ENCODE peak calls at places on chromosomes 1 and 21, in six cellular contexts. I is astrocyte of the spinal cord; M is left ventricle myocardium inferior; A is HFF-Myc; O is GM06990; N is CD4-positive, alpha-beta memory T cell. S is an unnamed sample.

GRCh38 chr1:91883470-91883869 is 2.5 kb downstream of the TGFBR3 start:
- DNase-seq in N (peak; percentile 54), A (no peak), M (no peak), I (peak; percentile 45), O (no peak), S (no peak)

GRCh38 chr21:33578959-33579542 is 9.4 kb downstream of the DONSON start:
- DNase-seq in I (peak; percentile 19), M (no peak), N (no peak), O (no peak), A (peak; percentile 11), S (no peak)

GRCh38 chr1:171180671-171181070 is 4.4 kb upstream of the FMO2 start:
- DNase-seq in O (no peak), A (peak; percentile 35), M (no peak), N (no peak), I (no peak), S (no peak)

GRCh38 chr1:21898326-21899155 is 38.6 kb downstream of the HSPG2 start:
- DNase-seq in M (peak; percentile 73), I (no peak), A (no peak), N (no peak), O (no peak), S (no peak)

GRCh38 chr1:44775930-44776748 is 799 bp downstream of the RPS8 start:
- DNase-seq in M (no peak), N (no peak), I (no peak), A (no peak), O (no peak), S (no peak)

GRCh38 chr1:64654519-64655341 is 90.1 kb upstream of the RAVER2 start:
- DNase-seq in M (no peak), I (no peak), N (no peak), O (no peak), A (no peak), S (no peak)

GRCh38 chr1:197782719-197783328 is 7.5 kb upstream of the DENND1B start:
- DNase-seq in O (no peak), A (no peak), N (no peak), M (no peak), I (no peak), S (no peak)

GRCh38 chr1:110084226-110085078 is 14.0 kb upstream of the ALX3 start:
- DNase-seq in M (peak; percentile 43), N (no peak), O (peak; percentile 38), A (no peak), I (peak; percentile 25), S (no peak)

GRCh38 chr1:15260418-15261154 is 13.6 kb downstream of the FHAD1 start:
- DNase-seq in A (no peak), I (peak; percentile 24), O (no peak), M (no peak), N (no peak), S (no peak)

GRCh38 chr1:31954607-31955283 is 16.6 kb upstream of the PTP4A2 start:
- DNase-seq in N (no peak), M (peak; percentile 83), O (peak; percentile 47), I (peak; percentile 96), A (peak; percentile 86), S (no peak)

GRCh38 chr1:228270032-228270431 is 62.2 kb downstream of the OBSCN start:
- DNase-seq in A (no peak), N (no peak), I (no peak), M (no peak), O (no peak), S (no peak)

GRCh38 chr1:117638759-117639158 is 32.9 kb downstream of the TENT5C start:
- DNase-seq in A (no peak), O (no peak), M (no peak), I (no peak), N (no peak), S (no peak)

GRCh38 chr1:106498238-106498637 is 558.2 kb upstream of the PRMT6 start:
- DNase-seq in A (no peak), M (no peak), O (no peak), I (peak; percentile 17), N (no peak), S (no peak)

GRCh38 chr1:102879439-102879993 is 228.8 kb downstream of the COL11A1 start:
- DNase-seq in O (no peak), A (peak; percentile 22), I (peak; percentile 64), M (no peak), N (no peak), S (no peak)

GRCh38 chr1:167101754-167102153 is 7.9 kb downstream of the STYXL2 start:
- DNase-seq in N (no peak), A (no peak), I (no peak), O (no peak), M (no peak), S (no peak)

GRCh38 chr1:66208631-66209030 is 325.3 kb upstream of the SGIP1 start:
- DNase-seq in M (no peak), O (no peak), I (no peak), A (no peak), N (no peak), S (no peak)

GRCh38 chr1:236489710-236490377 is 33.9 kb upstream of the LGALS8 start:
- DNase-seq in I (peak; percentile 57), A (peak; percentile 30), M (no peak), N (peak; percentile 44), O (no peak), S (no peak)

GRCh38 chr1:228647523-228648444 is 87.5 kb upstream of the RHOU start:
- DNase-seq in O (peak; percentile 25), A (peak; percentile 48), M (peak; percentile 19), I (peak; percentile 13), N (peak; percentile 24), S (no peak)

GRCh38 chr1:228109962-228110488 is 926 bp upstream of the MRPL55 start:
- DNase-seq in O (no peak), N (no peak), A (no peak), M (no peak), I (no peak), S (no peak)

GRCh38 chr1:36217667-36218066 is 6.6 kb upstream of the THRAP3 start:
- DNase-seq in A (no peak), N (no peak), M (no peak), I (peak; percentile 50), O (no peak), S (no peak)

GRCh38 chr1:160046494-160047115 is 14.8 kb upstream of the PIGM start:
- DNase-seq in I (peak; percentile 33), M (peak; percentile 40), N (peak; percentile 48), A (no peak), O (peak; percentile 24), S (no peak)

GRCh38 chr1:179529482-179529881 is 46.3 kb downstream of the NPHS2 start:
- DNase-seq in M (no peak), N (no peak), O (no peak), A (no peak), I (no peak), S (no peak)

GRCh38 chr1:53375440-53375839 is 47.6 kb upstream of the LRP8 start:
- DNase-seq in M (no peak), A (no peak), N (no peak), I (no peak), O (no peak), S (no peak)

GRCh38 chr1:6261615-6261995 is 707 bp upstream of the GPR153 start:
- DNase-seq in A (no peak), N (no peak), O (no peak), M (no peak), I (no peak), S (no peak)

GRCh38 chr1:145987926-145988325 is 8.5 kb downstream of the TXNIP start:
- DNase-seq in O (no peak), N (no peak), I (no peak), A (no peak), M (no peak), S (no peak)

DNA sequence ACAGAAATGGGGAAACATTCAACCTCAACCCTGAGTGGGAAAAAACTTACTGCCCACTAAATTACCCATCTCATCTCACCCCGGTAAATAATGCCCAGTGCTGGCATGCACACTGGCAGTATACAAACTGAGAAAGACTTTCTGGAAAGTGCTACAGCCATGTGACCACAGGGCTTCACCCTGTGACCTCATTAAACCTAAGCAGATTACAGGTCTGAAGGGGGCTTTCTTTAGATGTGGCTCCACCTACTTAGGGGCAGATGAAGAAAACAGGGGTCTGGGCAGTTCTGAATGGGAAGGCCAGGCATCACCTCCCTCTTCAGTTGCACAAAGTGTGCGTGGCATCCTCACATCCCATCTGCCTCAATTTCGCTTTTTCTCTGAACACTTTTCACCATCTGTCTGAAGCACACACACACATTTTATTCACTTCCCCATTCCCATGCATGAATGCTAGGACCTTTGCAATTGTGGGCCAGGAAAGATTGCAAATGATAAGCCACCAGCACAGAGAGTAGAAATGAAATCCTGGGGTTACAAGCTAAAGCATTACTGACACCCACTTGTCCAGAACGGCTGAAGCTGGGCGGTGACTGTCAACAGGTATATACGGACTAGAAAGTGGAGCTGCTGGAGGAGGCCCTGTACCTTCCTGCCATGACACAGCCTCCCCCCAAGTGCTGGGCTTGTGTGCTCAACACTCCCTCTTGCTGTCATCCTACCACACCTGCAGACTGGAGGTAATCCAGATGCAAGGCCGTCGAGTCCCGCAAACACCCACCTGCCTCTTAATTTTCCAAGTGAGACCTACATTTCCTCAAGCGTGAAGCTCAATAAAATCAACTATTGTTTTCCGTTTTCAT is 2.7 kb downstream of the NADK start:
- DNase-seq in N (no peak), O (no peak), M (no peak), I (no peak), A (no peak), S (no peak)
- H3K4me3 ChIP-seq in N (no peak overlapping the region), O (peak overlapping the region; percentile 1), M (peak overlapping the region; percentile 98), I (no peak overlapping the region), A (peak overlapping the region; percentile 14), S (peak overlapping the region; percentile 43)

GRCh38 chr1:153991806-153992205 is 1.2 kb downstream of the RPS27 start:
- DNase-seq in O (no peak), A (no peak), I (no peak), N (no peak), M (no peak), S (no peak)
- H3K4me3 ChIP-seq in O (peak overlapping the region; percentile 83), A (peak overlapping the region; percentile 79), I (peak overlapping the region; percentile 88), N (no peak overlapping the region), M (peak overlapping the region; percentile 99), S (peak overlapping the region; percentile 76)

DNA sequence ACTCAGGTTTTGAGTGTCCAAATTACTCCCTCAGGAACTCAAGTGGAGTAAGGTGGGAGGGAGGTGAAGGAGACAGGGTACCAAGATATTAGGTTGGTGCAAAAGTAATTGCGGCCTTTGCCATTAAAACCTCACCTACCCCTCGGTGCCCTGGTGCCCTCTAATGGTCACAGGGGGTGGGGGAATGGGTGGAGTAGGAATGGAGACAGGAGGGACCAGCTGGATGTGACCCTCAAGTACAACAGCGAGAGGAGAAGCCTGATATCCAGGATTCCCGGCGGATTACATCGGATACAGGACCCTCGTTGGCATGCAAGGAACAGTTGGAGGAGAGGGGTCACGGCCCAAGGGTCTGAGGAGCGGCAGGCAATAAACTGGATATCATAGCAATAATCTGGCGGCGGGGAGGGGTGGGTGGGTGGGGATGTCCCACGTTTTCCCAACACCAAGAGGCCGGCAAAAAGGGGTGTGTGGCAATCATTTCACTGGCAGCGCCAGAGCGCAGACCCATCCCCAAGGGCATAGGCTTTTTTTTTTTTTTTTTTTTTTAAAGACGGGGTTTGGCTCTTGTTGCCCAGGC is 4.3 kb upstream of the ZBTB7B start:
- DNase-seq in O (no peak), M (no peak), N (no peak), A (no peak), I (no peak), S (no peak)
- H3K4me3 ChIP-seq in O (peak overlapping the region; percentile 96), M (no peak overlapping the region), N (no peak overlapping the region), A (no peak overlapping the region), I (no peak overlapping the region), S (peak overlapping the region; percentile 73)

DNA sequence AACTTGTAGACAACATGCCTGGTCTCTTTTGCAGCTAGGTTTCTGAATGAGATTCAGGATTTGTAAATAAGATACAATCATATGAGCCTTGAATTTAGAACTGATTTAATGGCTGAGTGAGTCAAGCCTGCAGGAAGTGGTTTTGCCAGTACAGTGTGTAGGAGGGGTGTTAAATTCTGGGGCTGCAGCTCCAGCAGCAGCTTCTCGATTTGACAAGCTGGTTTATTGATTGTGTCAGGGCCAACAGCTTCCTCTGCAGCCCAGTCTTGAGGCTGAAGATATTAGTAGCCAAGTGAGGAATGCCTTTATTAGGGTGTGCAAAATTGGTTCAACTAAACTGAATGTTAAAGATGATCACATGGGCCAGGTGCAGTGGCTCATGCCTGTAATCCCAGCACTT is 11.5 kb upstream of the PLA2G5 start:
- DNase-seq in N (peak; percentile 6), I (peak; percentile 82), M (no peak), A (peak; percentile 36), O (no peak), S (no peak)
- H3K4me3 ChIP-seq in N (no peak overlapping the region), I (no peak overlapping the region), M (no peak overlapping the region), A (no peak overlapping the region), O (no peak overlapping the region), S (no peak overlapping the region)

S was measured in GM12864.